ENCODE peak calls at places on chromosomes 13 and 19, in seven cellular contexts. One of them, this sample, is unnamed.

GRCh38 chr13:113497217-113497616 is 6.7 kb upstream of the DCUN1D2 start:
- DNase-seq in PC-9: no peak
- DNase-seq in stomach: no peak
- DNase-seq in activated T-cell treated with anti-CD3 and anti-CD28 coated beads, Interleukin-2, amount 50 U/mL, for 72 hours: no peak
- DNase-seq in fibroblast of lung: peak
- DNase-seq in Ammon's horn: no peak
- DNase-seq in Calu3: no peak
- DNase-seq in this sample: no peak

GRCh38 chr19:12139309-12139708 is 841 bp downstream of the ZNF20 start:
- DNase-seq in PC-9: no peak
- DNase-seq in stomach: no peak
- DNase-seq in activated T-cell treated with anti-CD3 and anti-CD28 coated beads, Interleukin-2, amount 50 U/mL, for 72 hours: no peak
- DNase-seq in fibroblast of lung: no peak
- DNase-seq in Ammon's horn: no peak
- DNase-seq in Calu3: no peak
- DNase-seq in this sample: no peak

GRCh38 chr19:48033604-48034003 is 10.3 kb downstream of the CABP5 start:
- DNase-seq in PC-9: no peak
- DNase-seq in stomach: no peak
- DNase-seq in activated T-cell treated with anti-CD3 and anti-CD28 coated beads, Interleukin-2, amount 50 U/mL, for 72 hours: no peak
- DNase-seq in fibroblast of lung: no peak
- DNase-seq in Ammon's horn: no peak
- DNase-seq in Calu3: no peak
- DNase-seq in this sample: no peak

GRCh38 chr19:3534375-3535234 is 4.4 kb upstream of the TEKTIP1 start:
- DNase-seq in PC-9: no peak
- DNase-seq in stomach: no peak
- DNase-seq in activated T-cell treated with anti-CD3 and anti-CD28 coated beads, Interleukin-2, amount 50 U/mL, for 72 hours: no peak
- DNase-seq in fibroblast of lung: no peak
- DNase-seq in Ammon's horn: no peak
- DNase-seq in Calu3: no peak
- DNase-seq in this sample: no peak

GRCh38 chr19:18167975-18168645 is 5.5 kb upstream of the IFI30 start:
- DNase-seq in PC-9: no peak
- DNase-seq in stomach: peak
- DNase-seq in activated T-cell treated with anti-CD3 and anti-CD28 coated beads, Interleukin-2, amount 50 U/mL, for 72 hours: peak
- DNase-seq in fibroblast of lung: no peak
- DNase-seq in Ammon's horn: no peak
- DNase-seq in Calu3: peak
- DNase-seq in this sample: peak

GRCh38 chr19:4007836-4008539 is 452 bp downstream of the PIAS4 start:
- DNase-seq in PC-9: no peak
- DNase-seq in stomach: no peak
- DNase-seq in activated T-cell treated with anti-CD3 and anti-CD28 coated beads, Interleukin-2, amount 50 U/mL, for 72 hours: peak
- DNase-seq in fibroblast of lung: no peak
- DNase-seq in Ammon's horn: no peak
- DNase-seq in Calu3: no peak
- DNase-seq in this sample: no peak

GRCh38 chr13:34719060-34719875 is 222.8 kb upstream of the NBEA start:
- DNase-seq in PC-9: no peak
- DNase-seq in stomach: no peak
- DNase-seq in activated T-cell treated with anti-CD3 and anti-CD28 coated beads, Interleukin-2, amount 50 U/mL, for 72 hours: no peak
- DNase-seq in fibroblast of lung: no peak
- DNase-seq in Ammon's horn: no peak
- DNase-seq in Calu3: no peak
- DNase-seq in this sample: no peak

GRCh38 chr13:95385808-95386207 is 84.6 kb upstream of the ABCC4 start:
- DNase-seq in PC-9: no peak
- DNase-seq in stomach: no peak
- DNase-seq in activated T-cell treated with anti-CD3 and anti-CD28 coated beads, Interleukin-2, amount 50 U/mL, for 72 hours: no peak
- DNase-seq in fibroblast of lung: no peak
- DNase-seq in Ammon's horn: no peak
- DNase-seq in Calu3: no peak
- DNase-seq in this sample: no peak

GRCh38 chr19:18239303-18239702 is 13.1 kb upstream of the PDE4C start:
- DNase-seq in PC-9: no peak
- DNase-seq in stomach: no peak
- DNase-seq in activated T-cell treated with anti-CD3 and anti-CD28 coated beads, Interleukin-2, amount 50 U/mL, for 72 hours: no peak
- DNase-seq in fibroblast of lung: no peak
- DNase-seq in Ammon's horn: no peak
- DNase-seq in Calu3: no peak
- DNase-seq in this sample: no peak

GRCh38 chr13:110887955-110888333 is 26.9 kb downstream of the ANKRD10 start:
- DNase-seq in PC-9: no peak
- DNase-seq in stomach: no peak
- DNase-seq in activated T-cell treated with anti-CD3 and anti-CD28 coated beads, Interleukin-2, amount 50 U/mL, for 72 hours: no peak
- DNase-seq in fibroblast of lung: no peak
- DNase-seq in Ammon's horn: peak
- DNase-seq in Calu3: no peak
- DNase-seq in this sample: no peak

GRCh38 chr19:46744005-46744691 is 1.7 kb upstream of the FKRP start:
- DNase-seq in PC-9: no peak
- DNase-seq in stomach: no peak
- DNase-seq in activated T-cell treated with anti-CD3 and anti-CD28 coated beads, Interleukin-2, amount 50 U/mL, for 72 hours: no peak
- DNase-seq in fibroblast of lung: no peak
- DNase-seq in Ammon's horn: no peak
- DNase-seq in Calu3: no peak
- DNase-seq in this sample: no peak

GRCh38 chr19:48372904-48373303 is 8.7 kb downstream of the SYNGR4 start:
- DNase-seq in PC-9: no peak
- DNase-seq in stomach: no peak
- DNase-seq in activated T-cell treated with anti-CD3 and anti-CD28 coated beads, Interleukin-2, amount 50 U/mL, for 72 hours: no peak
- DNase-seq in fibroblast of lung: no peak
- DNase-seq in Ammon's horn: no peak
- DNase-seq in Calu3: no peak
- DNase-seq in this sample: no peak

GRCh38 chr13:44768775-44769578 is 192.8 kb upstream of the TSC22D1 start:
- DNase-seq in PC-9: no peak
- DNase-seq in stomach: no peak
- DNase-seq in activated T-cell treated with anti-CD3 and anti-CD28 coated beads, Interleukin-2, amount 50 U/mL, for 72 hours: peak
- DNase-seq in fibroblast of lung: no peak
- DNase-seq in Ammon's horn: no peak
- DNase-seq in Calu3: peak
- DNase-seq in this sample: no peak

GRCh38 chr13:113763254-113763653 is 4.2 kb downstream of the TMEM255B start:
- DNase-seq in PC-9: no peak
- DNase-seq in stomach: peak
- DNase-seq in activated T-cell treated with anti-CD3 and anti-CD28 coated beads, Interleukin-2, amount 50 U/mL, for 72 hours: no peak
- DNase-seq in fibroblast of lung: no peak
- DNase-seq in Ammon's horn: no peak
- DNase-seq in Calu3: no peak
- DNase-seq in this sample: no peak

GRCh38 chr19:54218960-54219661 is 3.7 kb downstream of the LILRB3 start:
- DNase-seq in PC-9: no peak
- DNase-seq in stomach: no peak
- DNase-seq in activated T-cell treated with anti-CD3 and anti-CD28 coated beads, Interleukin-2, amount 50 U/mL, for 72 hours: no peak
- DNase-seq in fibroblast of lung: no peak
- DNase-seq in Ammon's horn: no peak
- DNase-seq in Calu3: no peak
- DNase-seq in this sample: no peak

GRCh38 chr13:71477735-71478134 is 389.3 kb downstream of the DACH1 start:
- DNase-seq in PC-9: no peak
- DNase-seq in stomach: no peak
- DNase-seq in activated T-cell treated with anti-CD3 and anti-CD28 coated beads, Interleukin-2, amount 50 U/mL, for 72 hours: no peak
- DNase-seq in fibroblast of lung: no peak
- DNase-seq in Ammon's horn: no peak
- DNase-seq in Calu3: no peak
- DNase-seq in this sample: no peak

GRCh38 chr13:37270206-37271001 is 164.9 kb upstream of the CSNK1A1L start:
- DNase-seq in PC-9: no peak
- DNase-seq in stomach: no peak
- DNase-seq in activated T-cell treated with anti-CD3 and anti-CD28 coated beads, Interleukin-2, amount 50 U/mL, for 72 hours: no peak
- DNase-seq in fibroblast of lung: peak
- DNase-seq in Ammon's horn: no peak
- DNase-seq in Calu3: no peak
- DNase-seq in this sample: peak

GRCh38 chr13:61142506-61142905 is 273.1 kb downstream of the PCDH20 start:
- DNase-seq in PC-9: no peak
- DNase-seq in stomach: no peak
- DNase-seq in activated T-cell treated with anti-CD3 and anti-CD28 coated beads, Interleukin-2, amount 50 U/mL, for 72 hours: no peak
- DNase-seq in fibroblast of lung: no peak
- DNase-seq in Ammon's horn: no peak
- DNase-seq in Calu3: no peak
- DNase-seq in this sample: no peak

GRCh38 chr19:52748336-52748950 is 13.6 kb upstream of the ZNF611 start:
- DNase-seq in PC-9: no peak
- DNase-seq in stomach: no peak
- DNase-seq in activated T-cell treated with anti-CD3 and anti-CD28 coated beads, Interleukin-2, amount 50 U/mL, for 72 hours: peak
- DNase-seq in fibroblast of lung: peak
- DNase-seq in Ammon's horn: peak
- DNase-seq in Calu3: no peak
- DNase-seq in this sample: peak

GRCh38 chr19:23312515-23312914 is 62.3 kb upstream of the ZNF724 start:
- DNase-seq in PC-9: peak
- DNase-seq in stomach: no peak
- DNase-seq in activated T-cell treated with anti-CD3 and anti-CD28 coated beads, Interleukin-2, amount 50 U/mL, for 72 hours: no peak
- DNase-seq in fibroblast of lung: no peak
- DNase-seq in Ammon's horn: no peak
- DNase-seq in Calu3: no peak
- DNase-seq in this sample: no peak

GRCh38 chr19:41299046-41299754 is 10.8 kb upstream of the CCDC97 start:
- DNase-seq in PC-9: no peak
- DNase-seq in stomach: no peak
- DNase-seq in activated T-cell treated with anti-CD3 and anti-CD28 coated beads, Interleukin-2, amount 50 U/mL, for 72 hours: no peak
- DNase-seq in fibroblast of lung: peak
- DNase-seq in Ammon's horn: peak
- DNase-seq in Calu3: no peak
- DNase-seq in this sample: no peak

GRCh38 chr19:13774217-13775191 is at the start of gene C19orf53:
- DNase-seq in PC-9: peak
- DNase-seq in stomach: peak
- DNase-seq in activated T-cell treated with anti-CD3 and anti-CD28 coated beads, Interleukin-2, amount 50 U/mL, for 72 hours: peak
- DNase-seq in fibroblast of lung: peak
- DNase-seq in Ammon's horn: peak
- DNase-seq in Calu3: peak
- DNase-seq in this sample: peak

GRCh38 chr19:45860359-45861259 is 2.3 kb downstream of the SYMPK start:
- DNase-seq in PC-9: no peak
- DNase-seq in stomach: no peak
- DNase-seq in activated T-cell treated with anti-CD3 and anti-CD28 coated beads, Interleukin-2, amount 50 U/mL, for 72 hours: no peak
- DNase-seq in fibroblast of lung: no peak
- DNase-seq in Ammon's horn: no peak
- DNase-seq in Calu3: no peak
- DNase-seq in this sample: no peak

GRCh38 chr13:101401196-101401595 is 15.1 kb downstream of the NALCN start:
- DNase-seq in PC-9: no peak
- DNase-seq in stomach: no peak
- DNase-seq in activated T-cell treated with anti-CD3 and anti-CD28 coated beads, Interleukin-2, amount 50 U/mL, for 72 hours: no peak
- DNase-seq in fibroblast of lung: no peak
- DNase-seq in Ammon's horn: no peak
- DNase-seq in Calu3: no peak
- DNase-seq in this sample: no peak

GRCh38 chr13:97743946-97744345 is 209.5 kb upstream of the IPO5 start:
- DNase-seq in PC-9: no peak
- DNase-seq in stomach: no peak
- DNase-seq in activated T-cell treated with anti-CD3 and anti-CD28 coated beads, Interleukin-2, amount 50 U/mL, for 72 hours: no peak
- DNase-seq in fibroblast of lung: peak
- DNase-seq in Ammon's horn: peak
- DNase-seq in Calu3: no peak
- DNase-seq in this sample: no peak

GRCh38 chr19:51219307-51219706 is 5.6 kb upstream of the CD33 start:
- DNase-seq in PC-9: no peak
- DNase-seq in stomach: no peak
- DNase-seq in activated T-cell treated with anti-CD3 and anti-CD28 coated beads, Interleukin-2, amount 50 U/mL, for 72 hours: no peak
- DNase-seq in fibroblast of lung: no peak
- DNase-seq in Ammon's horn: no peak
- DNase-seq in Calu3: no peak
- DNase-seq in this sample: no peak

GRCh38 chr13:46469064-46469463 is 82.0 kb upstream of the RUBCNL start:
- DNase-seq in PC-9: no peak
- DNase-seq in stomach: no peak
- DNase-seq in activated T-cell treated with anti-CD3 and anti-CD28 coated beads, Interleukin-2, amount 50 U/mL, for 72 hours: no peak
- DNase-seq in fibroblast of lung: peak
- DNase-seq in Ammon's horn: no peak
- DNase-seq in Calu3: no peak
- DNase-seq in this sample: peak

GRCh38 chr19:42113641-42114348 is 18.5 kb downstream of the POU2F2 start:
- DNase-seq in PC-9: peak
- DNase-seq in stomach: no peak
- DNase-seq in activated T-cell treated with anti-CD3 and anti-CD28 coated beads, Interleukin-2, amount 50 U/mL, for 72 hours: no peak
- DNase-seq in fibroblast of lung: peak
- DNase-seq in Ammon's horn: no peak
- DNase-seq in Calu3: peak
- DNase-seq in this sample: peak

GRCh38 chr19:3111586-3112247 is 17.6 kb downstream of the GNA11 start:
- DNase-seq in PC-9: no peak
- DNase-seq in stomach: no peak
- DNase-seq in activated T-cell treated with anti-CD3 and anti-CD28 coated beads, Interleukin-2, amount 50 U/mL, for 72 hours: no peak
- DNase-seq in fibroblast of lung: no peak
- DNase-seq in Ammon's horn: no peak
- DNase-seq in Calu3: no peak
- DNase-seq in this sample: no peak

GRCh38 chr13:112776971-112777370 is 87.1 kb downstream of the ATP11A start:
- DNase-seq in PC-9: no peak
- DNase-seq in stomach: no peak
- DNase-seq in activated T-cell treated with anti-CD3 and anti-CD28 coated beads, Interleukin-2, amount 50 U/mL, for 72 hours: no peak
- DNase-seq in fibroblast of lung: no peak
- DNase-seq in Ammon's horn: no peak
- DNase-seq in Calu3: no peak
- DNase-seq in this sample: no peak

This sample was measured in HCEC 1CT.